ENCODE peak calls at places on chromosome 13, in five cellular contexts. P is RWPE1, Q is astrocyte of the spinal cord, A is cardiac muscle cell, E is right lobe of liver. R is an unnamed sample.

GRCh38 chr13:104318121-104318520 is 1251.9 kb upstream of the SLC10A2 start:
- DNase-seq in P (no peak), Q (peak; percentile 55), A (peak; percentile 69), E (no peak), R (no peak)

GRCh38 chr13:40452741-40453665 is 213.4 kb downstream of the FOXO1 start:
- DNase-seq in P (peak; percentile 89), Q (peak; percentile 48), A (no peak), E (no peak), R (no peak)

GRCh38 chr13:75181906-75182305 is 300.1 kb downstream of the TBC1D4 start:
- DNase-seq in P (no peak), Q (peak; percentile 77), A (peak; percentile 93), E (no peak), R (no peak)

GRCh38 chr13:19075418-19075817 is 106.2 kb downstream of the TUBA3C start:
- DNase-seq in P (no peak), Q (no peak), A (no peak), E (no peak), R (no peak)

GRCh38 chr13:31114641-31115040 is 47.1 kb downstream of the HSPH1 start:
- DNase-seq in P (no peak), Q (no peak), A (no peak), E (no peak), R (no peak)

GRCh38 chr13:95921485-95921884 is 131.7 kb downstream of the UGGT2 start:
- DNase-seq in P (no peak), Q (peak; percentile 9), A (no peak), E (no peak), R (no peak)

GRCh38 chr13:98026457-98026857 is 73.0 kb downstream of the IPO5 start:
- DNase-seq in P (no peak), Q (peak; percentile 44), A (peak; percentile 30), E (peak; percentile 80), R (no peak)

GRCh38 chr13:97976551-97977375 is 23.3 kb downstream of the IPO5 start:
- DNase-seq in P (peak; percentile 36), Q (no peak), A (no peak), E (peak; percentile 50), R (no peak)

GRCh38 chr13:74246398-74246975 is 112.3 kb upstream of the KLF12 start:
- DNase-seq in P (no peak), Q (peak; percentile 63), A (peak; percentile 57), E (no peak), R (peak; percentile 25)

GRCh38 chr13:82962422-82962821 is 919.9 kb downstream of the SLITRK1 start:
- DNase-seq in P (no peak), Q (peak; percentile 8), A (peak; percentile 10), E (no peak), R (no peak)

GRCh38 chr13:108629353-108629752 is at the start of gene MYO16:
- DNase-seq in P (no peak), Q (no peak), A (no peak), E (no peak), R (no peak)

GRCh38 chr13:29909975-29910674 is 59.7 kb upstream of the UBL3 start:
- DNase-seq in P (peak; percentile 73), Q (peak; percentile 53), A (peak; percentile 53), E (no peak), R (no peak)

GRCh38 chr13:20191311-20191901 is 1.3 kb downstream of the GJB2 start:
- DNase-seq in P (no peak), Q (no peak), A (peak; percentile 26), E (peak; percentile 77), R (no peak)

GRCh38 chr13:30829145-30829544 is 76.9 kb upstream of the MEDAG start:
- DNase-seq in P (peak; percentile 95), Q (peak; percentile 74), A (peak; percentile 38), E (no peak), R (no peak)

GRCh38 chr13:41552031-41552430 is 94.7 kb downstream of the RGCC start:
- DNase-seq in P (no peak), Q (no peak), A (no peak), E (no peak), R (no peak)

GRCh38 chr13:27281420-27281819 is 10.8 kb downstream of the RASL11A start:
- DNase-seq in P (no peak), Q (no peak), A (no peak), E (no peak), R (no peak)

GRCh38 chr13:109780880-109781383 is 5.5 kb downstream of the IRS2 start:
- DNase-seq in P (no peak), Q (no peak), A (no peak), E (no peak), R (no peak)

GRCh38 chr13:64855506-64855905 is 2374.6 kb downstream of the PCDH9 start:
- DNase-seq in P (no peak), Q (peak; percentile 50), A (peak; percentile 65), E (no peak), R (no peak)

GRCh38 chr13:74084375-74084902 is 49.8 kb downstream of the KLF12 start:
- DNase-seq in P (no peak), Q (no peak), A (no peak), E (no peak), R (no peak)

GRCh38 chr13:49046534-49046933 is 70.8 kb downstream of the FNDC3A start:
- DNase-seq in P (no peak), Q (no peak), A (peak; percentile 37), E (no peak), R (no peak)

GRCh38 chr13:82330499-82330898 is 1551.8 kb downstream of the SLITRK1 start:
- DNase-seq in P (no peak), Q (peak; percentile 9), A (peak; percentile 24), E (no peak), R (no peak)

GRCh38 chr13:91166714-91167511 is 180.6 kb upstream of the MIR17HG start:
- DNase-seq in P (no peak), Q (no peak), A (no peak), E (no peak), R (no peak)

GRCh38 chr13:93603043-93603442 is 376.4 kb downstream of the GPC6 start:
- DNase-seq in P (peak; percentile 16), Q (peak; percentile 75), A (peak; percentile 90), E (no peak), R (no peak)

GRCh38 chr13:106372199-106373160 is 163.0 kb downstream of the EFNB2 start:
- DNase-seq in P (no peak), Q (peak; percentile 80), A (peak; percentile 52), E (no peak), R (no peak)

GRCh38 chr13:48892311-48892710 is 83.4 kb upstream of the FNDC3A start:
- DNase-seq in P (peak; percentile 89), Q (peak; percentile 90), A (peak; percentile 73), E (no peak), R (no peak)

GRCh38 chr13:38687246-38688229 is 661 bp downstream of the FREM2 start:
- DNase-seq in P (peak; percentile 13), Q (peak; percentile 36), A (peak; percentile 12), E (no peak), R (no peak)

GRCh38 chr13:38684714-38685113 is 2.2 kb upstream of the FREM2 start:
- DNase-seq in P (no peak), Q (no peak), A (no peak), E (no peak), R (no peak)

GRCh38 chr13:38686635-38687245 is at the start of gene FREM2:
- DNase-seq in P (peak; percentile 53), Q (peak; percentile 40), A (peak; percentile 13), E (peak; percentile 53), R (no peak)

GRCh38 chr13:38688674-38689073 is 1.8 kb downstream of the FREM2 start:
- DNase-seq in P (no peak), Q (no peak), A (no peak), E (no peak), R (no peak)

DNA sequence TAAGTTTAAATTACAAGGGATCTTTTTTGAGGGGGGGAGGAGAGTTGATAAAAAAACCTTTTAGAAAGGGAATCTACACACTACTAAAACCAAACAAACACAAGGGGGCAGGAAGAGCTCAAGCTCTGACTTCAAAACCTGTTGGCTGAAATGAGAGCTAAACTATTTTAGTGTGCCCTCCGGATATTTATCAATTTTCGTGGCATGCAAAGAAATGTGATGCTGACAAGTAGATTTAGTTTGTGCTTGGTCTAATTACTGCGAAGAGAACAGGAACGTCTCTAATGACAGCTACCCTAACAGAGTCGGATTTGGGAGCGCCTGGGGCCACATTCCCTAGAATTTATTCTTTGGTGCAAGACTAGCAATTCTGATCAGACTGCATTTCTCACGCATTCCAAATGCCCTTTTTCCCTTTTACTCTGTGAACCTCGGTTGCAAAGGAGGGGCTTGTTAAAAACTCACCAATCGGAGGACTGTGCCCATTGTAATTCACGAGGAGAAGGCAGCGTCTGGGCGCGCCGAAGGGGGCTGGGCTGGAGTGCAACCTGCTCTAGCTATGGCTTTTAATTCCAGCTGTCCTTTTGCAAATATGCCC is 804 bp upstream of the FREM2 start:
- DNase-seq in P (peak; percentile 17), Q (peak; percentile 19), A (peak; percentile 15), E (peak; percentile 48), R (no peak)
- TF ChIP-seq CTCF in P (no peak), Q (peak; percentile 25), A (peak; percentile 21), E (peak; percentile 33), R (no peak)

DNA sequence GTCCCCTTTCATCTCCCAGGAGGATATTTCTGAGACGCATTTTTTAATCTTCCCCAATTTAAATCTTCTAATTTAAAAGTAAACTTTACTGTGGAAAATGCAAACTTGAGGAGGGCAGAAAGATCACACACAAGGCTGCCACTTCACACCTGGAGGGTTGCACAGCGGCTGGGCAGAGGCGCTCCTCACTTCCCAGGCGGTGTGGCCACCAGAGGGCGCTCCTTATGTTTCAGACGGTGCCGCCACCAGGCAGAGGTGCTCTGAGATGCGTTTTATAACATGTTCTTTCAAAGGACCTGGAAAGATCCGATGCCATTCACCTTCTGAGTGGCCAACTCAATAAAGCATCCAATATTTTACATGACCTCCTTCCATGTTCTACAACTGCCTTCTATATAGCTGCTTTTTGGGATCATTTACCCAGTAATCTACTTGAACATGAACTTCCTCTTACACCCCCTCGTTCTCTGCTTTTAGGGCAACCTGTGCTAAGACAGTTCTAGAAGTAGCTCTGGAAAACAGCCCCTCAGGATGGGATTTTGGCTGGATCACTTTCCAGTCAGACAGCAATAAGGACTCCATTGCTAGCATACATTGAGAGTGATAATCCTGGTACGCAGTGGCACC is 14.8 kb upstream of the MTUS2 start:
- DNase-seq in P (no peak), Q (no peak), A (peak; percentile 25), E (peak; percentile 74), R (no peak)
- TF ChIP-seq CTCF in P (peak; percentile 41), Q (peak; percentile 46), A (peak; percentile 46), E (peak; percentile 75), R (no peak)

GRCh38 chr13:51717786-51718398 is 86.1 kb downstream of the DHRS12 start:
- DNase-seq in P (no peak), Q (no peak), A (no peak), E (no peak), R (no peak)
- TF ChIP-seq CTCF in P (no peak), Q (no peak), A (no peak), E (no peak), R (no peak)

GRCh38 chr13:59607172-59607571 is 556.6 kb downstream of the DIAPH3 start:
- DNase-seq in P (no peak), Q (no peak), A (no peak), E (no peak), R (no peak)

GRCh38 chr13:59609421-59609820 is 554.3 kb downstream of the DIAPH3 start:
- DNase-seq in P (no peak), Q (no peak), A (no peak), E (no peak), R (no peak)

GRCh38 chr13:59607780-59608233 is 555.9 kb downstream of the DIAPH3 start:
- DNase-seq in P (no peak), Q (no peak), A (no peak), E (no peak), R (no peak)

GRCh38 chr13:59601993-59602392 is 561.7 kb downstream of the DIAPH3 start:
- DNase-seq in P (no peak), Q (no peak), A (peak; percentile 36), E (no peak), R (no peak)

GRCh38 chr13:59603646-59604045 is 560.1 kb downstream of the DIAPH3 start:
- DNase-seq in P (no peak), Q (no peak), A (no peak), E (no peak), R (no peak)
- TF ChIP-seq CTCF in P (no peak), Q (no peak), A (no peak), E (no peak), R (no peak)

GRCh38 chr13:44438234-44438579 is 64.6 kb downstream of the SERP2 start:
- DNase-seq in P (no peak), Q (no peak), A (no peak), E (no peak), R (no peak)
- TF ChIP-seq CTCF in P (peak; percentile 2), Q (no peak), A (no peak), E (no peak), R (peak; percentile 25)